ENCODE peak calls at places on chromosome 16, in nine cellular contexts. E, W, G, C, K, S, Z, J and I are unnamed samples.

GRCh38 chr16:71185366-71185765 is 45.2 kb downstream of the HYDIN start:
- DNase-seq in E (no peak), W (no peak), G (no peak), C (no peak), K (no peak), S (peak), Z (no peak), J (no peak), I (no peak)

GRCh38 chr16:76194621-76195015 is 82.6 kb upstream of the CNTNAP4 start:
- DNase-seq in E (no peak), W (no peak), G (no peak), C (no peak), K (no peak), S (no peak), Z (peak), J (no peak), I (no peak)

GRCh38 chr16:75566889-75567255 is 693 bp downstream of the GABARAPL2 start:
- DNase-seq in E (peak), W (no peak), G (peak), C (no peak), K (no peak), S (no peak), Z (no peak), J (no peak), I (no peak)

GRCh38 chr16:65120811-65121721 is 797 bp downstream of the CDH11 start:
- DNase-seq in E (no peak), W (peak), G (peak), C (no peak), K (no peak), S (peak), Z (peak), J (no peak), I (no peak)

GRCh38 chr16:14284930-14285541 is 213.9 kb downstream of the MRTFB start:
- DNase-seq in E (peak), W (no peak), G (peak), C (peak), K (peak), S (peak), Z (no peak), J (peak), I (no peak)

GRCh38 chr16:68707341-68708152 is 29.5 kb upstream of the CDH1 start:
- DNase-seq in E (peak), W (peak), G (peak), C (no peak), K (no peak), S (peak), Z (peak), J (peak), I (no peak)

GRCh38 chr16:65745-66144 is 6.7 kb downstream of the RHBDF1 start:
- DNase-seq in E (peak), W (peak), G (peak), C (peak), K (no peak), S (no peak), Z (no peak), J (peak), I (no peak)

GRCh38 chr16:30901201-30902069 is 5.0 kb downstream of the CTF1 start:
- DNase-seq in E (no peak), W (peak), G (no peak), C (no peak), K (no peak), S (no peak), Z (no peak), J (no peak), I (no peak)

GRCh38 chr16:23148166-23148512 is 1.1 kb downstream of the USP31 start:
- DNase-seq in E (no peak), W (no peak), G (no peak), C (peak), K (no peak), S (no peak), Z (no peak), J (no peak), I (no peak)

GRCh38 chr16:29877266-29877961 is 14.4 kb upstream of the CDIPT start:
- DNase-seq in E (no peak), W (peak), G (peak), C (peak), K (no peak), S (no peak), Z (peak), J (no peak), I (no peak)

GRCh38 chr16:11263737-11264136 is 5.4 kb downstream of the TNP2 start:
- DNase-seq in E (no peak), W (no peak), G (no peak), C (no peak), K (no peak), S (no peak), Z (no peak), J (no peak), I (no peak)

GRCh38 chr16:22932032-22932771 is 118.2 kb downstream of the HS3ST2 start:
- DNase-seq in E (no peak), W (no peak), G (peak), C (no peak), K (no peak), S (no peak), Z (no peak), J (no peak), I (no peak)

GRCh38 chr16:83802135-83802534 is 5.6 kb upstream of the HSBP1 start:
- DNase-seq in E (no peak), W (peak), G (peak), C (no peak), K (peak), S (peak), Z (peak), J (no peak), I (no peak)

GRCh38 chr16:12166271-12166670 is 189.7 kb downstream of the SNX29 start:
- DNase-seq in E (no peak), W (no peak), G (peak), C (no peak), K (no peak), S (no peak), Z (no peak), J (no peak), I (no peak)

GRCh38 chr16:85302018-85302847 is 190.0 kb upstream of the CIBAR2 start:
- DNase-seq in E (no peak), W (peak), G (no peak), C (no peak), K (no peak), S (peak), Z (no peak), J (no peak), I (no peak)

GRCh38 chr16:70540994-70541393 is 17.4 kb downstream of the SF3B3 start:
- DNase-seq in E (no peak), W (no peak), G (no peak), C (no peak), K (no peak), S (no peak), Z (no peak), J (no peak), I (no peak)

GRCh38 chr16:53041196-53041977 is 11.3 kb downstream of the CHD9NB start:
- DNase-seq in E (peak), W (no peak), G (peak), C (no peak), K (no peak), S (no peak), Z (peak), J (peak), I (no peak)

GRCh38 chr16:71453051-71453450 is 9.0 kb downstream of the ZNF23 start:
- DNase-seq in E (no peak), W (no peak), G (no peak), C (no peak), K (no peak), S (no peak), Z (no peak), J (no peak), I (no peak)

GRCh38 chr16:4572715-4573114 is 16.6 kb downstream of the C16orf96 start:
- DNase-seq in E (no peak), W (no peak), G (no peak), C (no peak), K (no peak), S (no peak), Z (no peak), J (no peak), I (no peak)

GRCh38 chr16:3949287-3949686 is 68.8 kb upstream of the CREBBP start:
- DNase-seq in E (no peak), W (peak), G (no peak), C (no peak), K (no peak), S (no peak), Z (no peak), J (no peak), I (no peak)

GRCh38 chr16:27550582-27550920 is 607 bp downstream of the KATNIP start:
- DNase-seq in E (no peak), W (no peak), G (no peak), C (no peak), K (no peak), S (no peak), Z (no peak), J (no peak), I (no peak)

GRCh38 chr16:27853651-27854050 is 209.9 kb downstream of the GSG1L start:
- DNase-seq in E (no peak), W (no peak), G (no peak), C (no peak), K (no peak), S (no peak), Z (no peak), J (no peak), I (no peak)

GRCh38 chr16:89917773-89918452 is 749 bp upstream of the MC1R start:
- DNase-seq in E (peak), W (peak), G (peak), C (peak), K (no peak), S (peak), Z (peak), J (peak), I (no peak)

GRCh38 chr16:4262303-4262835 is 10.5 kb downstream of the TFAP4 start:
- DNase-seq in E (no peak), W (no peak), G (no peak), C (no peak), K (no peak), S (no peak), Z (no peak), J (no peak), I (no peak)

GRCh38 chr16:85659805-85660511 is 28.8 kb downstream of the GINS2 start:
- DNase-seq in E (peak), W (peak), G (peak), C (peak), K (no peak), S (peak), Z (no peak), J (peak), I (no peak)

GRCh38 chr16:68704232-68704867 is 32.7 kb upstream of the CDH1 start:
- DNase-seq in E (peak), W (peak), G (peak), C (peak), K (no peak), S (peak), Z (peak), J (peak), I (no peak)

GRCh38 chr16:17211797-17212196 is 259.0 kb downstream of the XYLT1 start:
- DNase-seq in E (no peak), W (no peak), G (peak), C (peak), K (no peak), S (no peak), Z (no peak), J (no peak), I (no peak)

GRCh38 chr16:17470002-17470870 is 524 bp downstream of the XYLT1 start:
- DNase-seq in E (peak), W (peak), G (no peak), C (peak), K (no peak), S (no peak), Z (no peak), J (no peak), I (no peak)

GRCh38 chr16:8567355-8568230 is 22.7 kb downstream of the TMEM114 start:
- DNase-seq in E (peak), W (peak), G (peak), C (peak), K (peak), S (peak), Z (peak), J (peak), I (peak)

GRCh38 chr16:22123146-22123545 is 30.8 kb downstream of the VWA3A start:
- DNase-seq in E (no peak), W (no peak), G (peak), C (no peak), K (no peak), S (no peak), Z (no peak), J (no peak), I (no peak)

GRCh38 chr16:73185737-73186136 is 137.8 kb upstream of the ZFHX3 start:
- DNase-seq in E (no peak), W (no peak), G (no peak), C (no peak), K (no peak), S (no peak), Z (no peak), J (no peak), I (no peak)

GRCh38 chr16:85329059-85329812 is 217.0 kb upstream of the CIBAR2 start:
- DNase-seq in E (peak), W (peak), G (peak), C (no peak), K (no peak), S (peak), Z (no peak), J (peak), I (no peak)

GRCh38 chr16:11312718-11313492 is 31.8 kb upstream of the PRM1 start:
- DNase-seq in E (peak), W (peak), G (peak), C (no peak), K (no peak), S (peak), Z (peak), J (peak), I (no peak)

GRCh38 chr16:20314575-20314974 is 12.7 kb downstream of the GP2 start:
- DNase-seq in E (no peak), W (no peak), G (no peak), C (no peak), K (no peak), S (no peak), Z (no peak), J (no peak), I (no peak)

GRCh38 chr16:14527411-14528044 is 102.5 kb downstream of the PARN start:
- DNase-seq in E (no peak), W (no peak), G (no peak), C (no peak), K (peak), S (peak), Z (no peak), J (no peak), I (no peak)

GRCh38 chr16:11233727-11234376 is 22.2 kb downstream of the SOCS1 start:
- DNase-seq in E (peak), W (no peak), G (peak), C (peak), K (no peak), S (no peak), Z (no peak), J (no peak), I (no peak)

GRCh38 chr16:62853887-62854286 is 817.6 kb upstream of the CDH8 start:
- DNase-seq in E (no peak), W (no peak), G (no peak), C (no peak), K (no peak), S (no peak), Z (peak), J (no peak), I (no peak)

GRCh38 chr16:54921229-54921824 is 9.3 kb upstream of the IRX5 start:
- DNase-seq in E (no peak), W (peak), G (no peak), C (no peak), K (no peak), S (no peak), Z (no peak), J (no peak), I (no peak)

GRCh38 chr16:5041604-5042133 is 7.9 kb upstream of the NAGPA start:
- DNase-seq in E (no peak), W (no peak), G (no peak), C (no peak), K (no peak), S (peak), Z (peak), J (no peak), I (no peak)

GRCh38 chr16:80612461-80613017 is 71.7 kb downstream of the DYNLRB2 start:
- DNase-seq in E (no peak), W (no peak), G (no peak), C (no peak), K (no peak), S (no peak), Z (no peak), J (no peak), I (no peak)

GRCh38 chr16:80610489-80611156 is 69.8 kb downstream of the DYNLRB2 start:
- DNase-seq in E (no peak), W (no peak), G (no peak), C (no peak), K (no peak), S (no peak), Z (no peak), J (no peak), I (no peak)

GRCh38 chr16:80614908-80615696 is 74.3 kb downstream of the DYNLRB2 start:
- DNase-seq in E (no peak), W (no peak), G (peak), C (no peak), K (peak), S (peak), Z (peak), J (no peak), I (no peak)

GRCh38 chr16:80611930-80612327 is 71.1 kb downstream of the DYNLRB2 start:
- DNase-seq in E (no peak), W (no peak), G (no peak), C (no peak), K (no peak), S (no peak), Z (no peak), J (no peak), I (no peak)

GRCh38 chr16:80611171-80611929 is 70.6 kb downstream of the DYNLRB2 start:
- DNase-seq in E (no peak), W (no peak), G (no peak), C (no peak), K (no peak), S (no peak), Z (no peak), J (no peak), I (no peak)
- H3K27ac ChIP-seq in E (no peak), W (no peak), G (no peak), C (no peak), K (no peak), S (no peak), Z (no peak), J (no peak), I (no peak)

GRCh38 chr16:56710181-56710737 is 19.7 kb upstream of the NUP93 start:
- DNase-seq in E (no peak), W (no peak), G (no peak), C (no peak), K (no peak), S (no peak), Z (no peak), J (no peak), I (no peak)
- H3K27ac ChIP-seq in E (no peak), W (no peak), G (no peak), C (no peak), K (no peak), S (no peak), Z (no peak), J (no peak), I (no peak)

DNA sequence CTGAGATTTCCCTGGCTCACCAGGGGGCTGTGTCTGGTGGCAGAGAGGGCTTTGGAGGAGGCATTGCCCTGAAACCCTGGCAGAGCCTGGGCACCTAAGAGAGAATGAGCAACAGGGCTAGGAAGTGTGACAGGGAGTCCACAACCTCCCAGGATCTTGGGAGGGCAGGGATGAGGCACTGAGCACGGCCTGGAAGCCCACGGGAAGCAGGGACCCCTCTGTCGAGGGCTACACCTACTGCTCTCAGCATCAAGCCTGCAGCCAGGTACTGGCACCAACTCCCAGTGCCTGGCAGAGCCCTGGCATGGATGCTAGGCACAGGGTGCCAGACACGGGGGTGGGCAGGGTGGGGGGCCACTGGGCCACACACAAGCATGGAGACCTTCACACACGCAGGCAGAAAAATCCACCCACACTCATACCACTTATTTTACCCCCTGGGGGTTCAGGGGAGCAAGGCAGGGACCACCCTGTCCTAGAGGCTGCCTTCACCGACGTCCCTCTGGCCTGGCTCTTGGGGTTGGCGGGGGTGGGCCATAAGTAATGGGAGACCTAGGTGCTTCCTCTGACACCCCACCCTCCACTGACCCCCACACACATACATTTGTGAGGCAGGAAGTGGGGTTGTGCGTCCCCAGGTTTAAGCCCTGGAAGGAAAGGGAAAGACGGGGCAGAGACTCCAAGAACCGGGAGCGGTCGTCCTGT is 970 bp upstream of the HSD11B2 start:
- DNase-seq in E (no peak), W (no peak), G (no peak), C (no peak), K (no peak), S (no peak), Z (no peak), J (no peak), I (no peak)
- H3K27ac ChIP-seq in E (peak), W (no peak), G (no peak), C (no peak), K (no peak), S (no peak), Z (no peak), J (peak), I (peak)

GRCh38 chr16:25035494-25036405 is 20.6 kb upstream of the ARHGAP17 start:
- DNase-seq in E (no peak), W (no peak), G (no peak), C (no peak), K (no peak), S (peak), Z (no peak), J (no peak), I (no peak)

GRCh38 chr16:25037632-25038031 is 22.5 kb upstream of the ARHGAP17 start:
- DNase-seq in E (no peak), W (no peak), G (no peak), C (no peak), K (no peak), S (no peak), Z (no peak), J (no peak), I (no peak)

GRCh38 chr16:25036561-25036960 is 21.4 kb upstream of the ARHGAP17 start:
- DNase-seq in E (no peak), W (no peak), G (no peak), C (no peak), K (no peak), S (no peak), Z (no peak), J (no peak), I (no peak)

GRCh38 chr16:25038239-25038954 is 23.2 kb upstream of the ARHGAP17 start:
- DNase-seq in E (no peak), W (no peak), G (no peak), C (peak), K (no peak), S (no peak), Z (no peak), J (no peak), I (no peak)

GRCh38 chr16:25037221-25037620 is 22.1 kb upstream of the ARHGAP17 start:
- DNase-seq in E (no peak), W (no peak), G (no peak), C (no peak), K (no peak), S (no peak), Z (no peak), J (no peak), I (no peak)
- H3K27ac ChIP-seq in E (no peak), W (no peak), G (no peak), C (no peak), K (no peak), S (no peak), Z (no peak), J (no peak), I (no peak)

DNA sequence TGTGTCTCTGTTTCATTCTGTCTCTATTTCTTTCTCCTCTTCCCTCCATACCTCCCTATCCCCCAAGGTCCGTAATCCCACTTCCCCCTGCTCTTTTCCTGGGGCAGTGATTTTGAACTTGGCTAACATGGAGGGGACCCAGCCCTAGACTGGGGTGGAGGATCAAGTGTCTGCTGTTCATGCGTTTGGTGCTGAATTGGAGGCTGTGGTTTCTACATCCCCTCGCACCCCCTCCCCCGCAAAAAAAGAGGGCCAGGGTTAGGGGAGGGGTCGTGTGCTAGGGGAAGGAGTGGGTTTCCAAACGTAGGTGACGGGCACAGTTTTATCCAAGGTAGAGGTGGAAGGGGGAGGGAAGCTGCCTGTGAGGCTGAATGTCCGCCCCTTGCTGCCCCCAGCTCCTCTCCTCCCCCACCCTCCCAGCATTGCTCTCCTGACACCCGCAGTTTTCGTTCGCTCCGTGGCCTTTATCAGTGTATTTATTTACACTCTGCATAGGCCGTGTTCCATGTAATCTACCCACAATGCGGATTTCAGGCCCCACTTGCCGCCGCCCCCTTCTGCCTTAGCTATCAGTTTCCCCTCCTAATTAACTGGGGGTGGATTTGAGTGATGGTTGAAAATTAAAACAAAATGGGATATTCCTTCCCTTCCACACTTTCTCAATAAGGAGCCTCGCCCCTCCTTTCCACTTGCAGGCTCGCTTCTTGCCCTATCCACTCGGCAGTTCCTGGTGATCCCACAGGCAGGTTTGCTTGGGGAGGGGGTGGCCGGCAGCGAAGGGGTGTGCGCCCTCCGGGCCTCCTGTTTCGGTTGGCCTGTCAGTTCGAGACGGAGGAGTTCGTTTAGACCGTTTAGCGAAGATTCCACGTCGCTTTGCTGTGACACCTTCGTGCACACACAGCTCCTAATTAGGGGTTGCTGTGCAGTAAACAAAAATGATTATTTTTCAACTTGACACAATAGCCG is 2.0 kb downstream of the GNAO1 start:
- DNase-seq in E (no peak), W (no peak), G (peak), C (no peak), K (no peak), S (no peak), Z (no peak), J (no peak), I (no peak)
- H3K27ac ChIP-seq in E (no peak), W (no peak), G (no peak), C (no peak), K (no peak), S (no peak), Z (no peak), J (no peak), I (no peak)